ENCODE peak calls at places on chromosomes 11 and 22, in four cellular contexts. T is IMR-90, H is trophoblast cell, S is neuronal stem cell. L is an unnamed sample.

GRCh38 chr11:33709471-33709870 is 8.8 kb upstream of the C11orf91 start:
- DNase-seq in T (no peak), H (no peak), S (no peak), L (no peak)

GRCh38 chr11:119338318-119338890 is 2.3 kb downstream of the C1QTNF5 start:
- DNase-seq in H (peak; percentile 87), T (no peak), S (peak; percentile 88), L (no peak)

GRCh38 chr11:116189378-116190170 is 583.2 kb downstream of the BUD13 start:
- DNase-seq in H (no peak), S (no peak), T (no peak), L (no peak)

GRCh38 chr11:119830400-119830799 is 101.4 kb upstream of the NECTIN1 start:
- DNase-seq in S (no peak), H (no peak), T (no peak), L (no peak)

GRCh38 chr11:4932751-4933150 is 8.6 kb upstream of the OR51G1 start:
- DNase-seq in H (no peak), S (no peak), T (no peak), L (no peak)

GRCh38 chr11:78359921-78360320 is 57.7 kb downstream of the GAB2 start:
- DNase-seq in T (no peak), H (no peak), S (no peak), L (no peak)

GRCh38 chr22:35987487-35987886 is 41.1 kb downstream of the RBFOX2 start:
- DNase-seq in S (no peak), H (no peak), T (peak; percentile 58), L (peak; percentile 79)

GRCh38 chr11:112928136-112928535 is 33.1 kb upstream of the NCAM1 start:
- DNase-seq in S (no peak), T (no peak), H (peak; percentile 81), L (no peak)

GRCh38 chr11:17810736-17811135 is 76.2 kb downstream of the KCNC1 start:
- DNase-seq in S (no peak), H (peak; percentile 26), T (peak; percentile 52), L (no peak)

GRCh38 chr22:46078241-46079092 is 71.9 kb upstream of the PPARA start:
- DNase-seq in H (no peak), S (no peak), T (no peak), L (no peak)

GRCh38 chr22:25207553-25208157 is 8.0 kb downstream of the CRYBB3 start:
- DNase-seq in H (no peak), T (no peak), S (no peak), L (no peak)

GRCh38 chr22:41732096-41732772 is 32.9 kb downstream of the MEI1 start:
- DNase-seq in T (no peak), S (no peak), H (no peak), L (no peak)

GRCh38 chr11:80621871-80622270 is 1181.0 kb upstream of the TENM4 start:
- DNase-seq in T (no peak), H (no peak), S (no peak), L (no peak)

GRCh38 chr22:18095101-18095805 is 15.4 kb upstream of the TUBA8 start:
- DNase-seq in T (peak; percentile 38), H (no peak), S (no peak), L (no peak)

GRCh38 chr11:57541099-57541670 is 3.8 kb downstream of the SMTNL1 start:
- DNase-seq in H (no peak), T (no peak), S (no peak), L (no peak)

GRCh38 chr11:19938866-19939265 is 221.4 kb downstream of the DBX1 start:
- DNase-seq in H (no peak), T (no peak), S (no peak), L (no peak)

GRCh38 chr11:45247433-45247832 is 38.7 kb downstream of the SYT13 start:
- DNase-seq in H (no peak), S (no peak), T (no peak), L (no peak)

GRCh38 chr11:36361901-36362391 is 65.9 kb downstream of the PRR5L start:
- DNase-seq in T (peak; percentile 85), S (no peak), H (peak; percentile 59), L (peak; percentile 92)

GRCh38 chr11:105215528-105215927 is 76.0 kb upstream of the CARD18 start:
- DNase-seq in H (no peak), S (no peak), T (no peak), L (no peak)

GRCh38 chr11:125174057-125174456 is 9.5 kb downstream of the PKNOX2 start:
- DNase-seq in H (no peak), S (no peak), T (no peak), L (no peak)

GRCh38 chr11:125370561-125371389 is 125.3 kb downstream of the FEZ1 start:
- DNase-seq in T (no peak), H (no peak), S (no peak), L (no peak)

GRCh38 chr11:115452245-115452644 is 52.0 kb downstream of the CADM1 start:
- DNase-seq in S (no peak), H (no peak), T (no peak), L (peak; percentile 8)

GRCh38 chr22:32760815-32761214 is 40.7 kb upstream of the TIMP3 start:
- DNase-seq in T (no peak), H (no peak), S (no peak), L (peak; percentile 35)

GRCh38 chr11:30196400-30197206 is 34.2 kb upstream of the FSHB start:
- DNase-seq in T (peak; percentile 37), S (peak; percentile 69), H (peak; percentile 65), L (peak; percentile 20)

DNA sequence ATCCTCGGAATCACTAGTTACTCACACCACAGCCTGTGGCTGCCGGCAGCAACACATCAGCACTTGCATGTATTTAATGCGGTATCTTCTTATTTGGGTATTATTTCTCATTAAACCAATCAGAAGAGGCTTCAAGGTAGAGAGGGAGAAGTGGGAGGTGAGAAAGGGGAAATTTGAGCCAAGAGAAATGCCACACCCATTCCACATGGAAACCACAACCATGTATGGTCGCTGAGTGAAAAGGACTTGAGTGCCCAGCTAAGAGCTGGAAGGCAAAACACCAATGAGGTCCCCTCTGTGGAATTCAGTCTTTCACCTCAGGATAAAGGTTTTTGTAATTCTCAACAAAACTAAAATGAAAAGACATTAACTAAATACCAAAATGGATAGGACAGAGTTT is 26.0 kb downstream of the SYTL2 start:
- DNase-seq in H (no peak), S (no peak), T (no peak), L (no peak)
- H4K8ac ChIP-seq in H (no peak overlapping the region), S (no peak overlapping the region), T (no peak overlapping the region), L (no peak overlapping the region)

GRCh38 chr11:69287968-69288882 is 5.7 kb upstream of the MYEOV start:
- DNase-seq in T (no peak), H (no peak), S (no peak), L (no peak)
- H3K4ac ChIP-seq in T (no peak overlapping the region), H (no peak overlapping the region), S (no peak overlapping the region), L (no peak overlapping the region)

DNA sequence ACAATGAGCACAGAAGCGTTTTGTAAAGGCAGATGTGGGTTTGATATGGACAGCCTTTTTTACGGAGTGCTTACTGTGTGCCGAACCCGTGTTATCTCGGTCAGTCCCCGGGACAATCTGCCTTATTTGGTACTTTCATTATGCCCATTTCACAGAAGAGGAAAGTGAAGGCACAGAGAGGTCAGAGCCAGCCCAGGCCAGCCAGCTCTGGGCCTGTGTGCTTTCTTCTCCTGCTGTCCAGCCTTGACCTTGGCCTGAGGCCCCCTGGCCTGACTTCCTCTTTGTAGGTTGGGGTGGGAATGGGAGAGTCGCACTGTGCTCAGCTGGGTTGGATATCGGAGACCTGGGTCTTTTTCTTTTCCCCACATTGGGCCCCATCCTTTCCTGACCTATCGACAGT is 660 bp upstream of the CRYBB1 start:
- DNase-seq in H (no peak), S (no peak), T (no peak), L (no peak)
- H4K8ac ChIP-seq in H (no peak overlapping the region), S (no peak overlapping the region), T (no peak overlapping the region), L (no peak overlapping the region)

DNA sequence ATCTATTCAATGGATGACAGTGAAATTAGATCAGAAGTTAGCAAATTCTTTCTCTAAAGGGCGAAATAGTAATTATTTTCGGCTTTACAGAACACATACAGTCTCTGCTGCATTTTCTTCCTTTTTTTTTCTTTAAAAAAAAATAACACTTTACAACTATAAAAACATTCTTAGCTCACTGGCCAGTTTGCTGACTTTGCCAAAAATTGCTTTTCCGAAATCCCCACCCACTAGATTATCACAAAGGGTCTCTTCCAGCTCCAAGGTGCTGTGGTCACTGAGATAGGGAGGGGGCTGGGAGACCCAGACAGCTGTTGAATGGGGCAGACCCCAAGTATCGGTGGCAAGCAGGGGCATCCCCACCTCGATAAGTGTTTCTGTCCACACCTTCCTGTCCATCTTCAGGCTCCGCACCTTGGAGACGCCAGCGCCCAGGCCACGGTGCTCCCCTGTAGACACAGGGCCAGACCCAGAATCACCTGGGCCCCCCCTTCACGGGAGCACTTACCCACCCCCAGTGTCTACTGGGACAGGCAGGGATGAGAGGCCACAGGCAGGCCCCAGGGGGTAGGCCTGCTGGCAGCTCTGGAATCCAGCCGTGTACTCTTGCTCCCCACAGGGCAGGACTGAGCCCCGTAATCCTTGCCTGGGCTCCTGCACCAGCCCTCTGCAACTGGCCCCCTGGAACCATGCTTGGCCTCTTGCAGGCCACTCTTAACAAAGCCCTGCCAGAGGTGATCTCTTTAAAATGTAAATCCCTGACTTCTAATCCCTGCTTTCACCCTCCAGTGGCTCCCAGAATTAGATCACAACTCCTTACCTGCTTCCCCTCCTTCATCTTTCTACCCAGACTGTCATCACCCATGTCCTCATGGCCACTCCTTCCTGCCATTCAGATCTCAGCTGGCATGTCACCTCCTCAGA is 31.5 kb upstream of the PDE2A start:
- DNase-seq in S (no peak), T (no peak), H (no peak), L (no peak)
- H3K4ac ChIP-seq in S (peak overlapping the region; percentile 39), T (no peak overlapping the region), H (no peak overlapping the region), L (no peak overlapping the region)

GRCh38 chr11:76703707-76704106 is 33.2 kb upstream of the LRRC32 start:
- DNase-seq in S (no peak), T (no peak), H (no peak), L (no peak)
- H4K8ac ChIP-seq in S (no peak overlapping the region), T (no peak overlapping the region), H (no peak overlapping the region), L (no peak overlapping the region)

DNA sequence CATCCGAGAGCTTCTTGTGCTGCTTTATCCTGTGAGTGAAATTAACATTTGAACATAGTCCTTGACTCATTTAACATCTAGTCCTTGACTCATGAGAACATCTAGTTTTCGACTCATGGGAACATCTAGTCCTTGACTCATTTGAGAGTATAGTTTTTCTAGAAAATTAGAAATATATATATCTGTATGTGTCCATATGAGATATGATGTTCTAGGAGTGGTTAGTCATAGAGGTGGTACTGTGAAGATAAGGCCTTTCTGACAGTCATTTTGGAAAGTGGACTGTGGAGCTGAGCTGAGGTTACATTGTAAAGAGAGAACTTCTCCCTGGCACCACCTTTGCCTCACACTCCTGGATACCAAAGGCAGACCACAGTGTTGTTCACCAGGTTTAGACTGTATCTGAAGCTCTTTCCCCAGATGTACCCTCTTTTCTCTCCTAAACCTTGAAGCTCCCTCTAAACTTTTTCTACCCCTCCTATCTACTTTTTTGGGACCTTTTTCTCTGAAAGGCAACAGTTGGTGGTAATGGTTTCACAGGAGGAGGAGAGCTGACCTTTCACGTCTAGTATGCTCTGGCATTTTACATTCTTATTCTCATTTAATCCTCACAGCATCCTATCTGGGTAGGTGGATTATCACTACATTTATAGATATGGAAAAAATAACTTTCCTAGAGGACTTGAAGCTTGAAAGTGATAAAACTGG is 67.2 kb downstream of the PPP2R1B start:
- DNase-seq in H (no peak), T (peak; percentile 60), S (no peak), L (no peak)
- H3K4ac ChIP-seq in H (no peak overlapping the region), T (peak overlapping the region; percentile 11), S (no peak overlapping the region), L (no peak overlapping the region)

GRCh38 chr11:132402056-132402684 is 1031.8 kb downstream of the NTM start:
- DNase-seq in H (no peak), T (peak; percentile 51), S (peak; percentile 43), L (peak; percentile 22)
- H4K8ac ChIP-seq in H (no peak overlapping the region), T (no peak overlapping the region), S (no peak overlapping the region), L (no peak overlapping the region)